ENCODE peak calls at places on chromosomes 7 and 10, in ten cellular contexts. N is non-pigmented ciliary epithelial cell, I is AML-193, J is foreskin fibroblast, A is EL, R is mucosa of gallbladder, E is IMR-90, H is AG08395, S is T follicular helper cell, P is HT1080. K is an unnamed sample.
A peak's percentile ranks its signal among the peaks of the same experiment; 100 is the strongest.

GRCh38 chr7:114865564-114865963 is 56.3 kb upstream of the MDFIC start:
- DNase-seq in N (no peak), I (peak; percentile 23), J (peak; percentile 86), A (peak; percentile 50), R (peak; percentile 42), E (peak; percentile 64), H (peak; percentile 62), S (peak; percentile 34), P (peak; percentile 44), K (peak; percentile 55)

GRCh38 chr10:132920101-132920925 is 22.1 kb downstream of the CFAP46 start:
- DNase-seq in N (no peak), I (no peak), J (no peak), A (no peak), R (no peak), E (no peak), H (no peak), S (no peak), P (no peak), K (no peak)

GRCh38 chr7:100799037-100799896 is 28.1 kb downstream of the EPHB4 start:
- DNase-seq in N (peak; percentile 13), I (peak; percentile 37), J (peak; percentile 84), A (peak; percentile 70), R (peak; percentile 58), E (peak; percentile 52), H (peak; percentile 52), S (peak; percentile 32), P (peak; percentile 52), K (peak; percentile 66)

GRCh38 chr7:24597014-24597413 is 23.8 kb downstream of the PALS2 start:
- DNase-seq in N (no peak), I (no peak), J (no peak), A (no peak), R (no peak), E (no peak), H (no peak), S (no peak), P (no peak), K (no peak)

GRCh38 chr7:133777701-133778100 is 349.4 kb upstream of the LRGUK start:
- DNase-seq in N (no peak), I (no peak), J (no peak), A (no peak), R (no peak), E (no peak), H (no peak), S (no peak), P (no peak), K (no peak)

GRCh38 chr10:6048281-6049030 is 13.7 kb downstream of the IL2RA start:
- DNase-seq in N (no peak), I (no peak), J (no peak), A (no peak), R (no peak), E (no peak), H (no peak), S (no peak), P (no peak), K (no peak)

GRCh38 chr10:57465155-57465554 is 802.5 kb downstream of the IPMK start:
- DNase-seq in N (no peak), I (no peak), J (no peak), A (no peak), R (no peak), E (no peak), H (no peak), S (no peak), P (no peak), K (no peak)

GRCh38 chr10:62502995-62503613 is 128.9 kb downstream of the ZNF365 start:
- DNase-seq in N (no peak), I (peak; percentile 91), J (peak; percentile 22), A (peak; percentile 3), R (no peak), E (no peak), H (no peak), S (no peak), P (no peak), K (peak; percentile 20)

GRCh38 chr7:77576856-77577255 is 39.8 kb downstream of the PTPN12 start:
- DNase-seq in N (no peak), I (no peak), J (no peak), A (no peak), R (no peak), E (no peak), H (no peak), S (no peak), P (no peak), K (no peak)

GRCh38 chr7:155495440-155496248 is 37.7 kb downstream of the EN2 start:
- DNase-seq in N (no peak), I (no peak), J (no peak), A (no peak), R (no peak), E (no peak), H (no peak), S (no peak), P (no peak), K (no peak)

GRCh38 chr7:93751421-93751820 is 139.1 kb downstream of the TFPI2 start:
- DNase-seq in N (no peak), I (no peak), J (no peak), A (no peak), R (no peak), E (no peak), H (no peak), S (no peak), P (no peak), K (no peak)

GRCh38 chr10:82796510-82796909 is 921.5 kb downstream of the NRG3 start:
- DNase-seq in N (no peak), I (peak; percentile 12), J (peak; percentile 34), A (no peak), R (no peak), E (no peak), H (peak; percentile 14), S (no peak), P (peak; percentile 15), K (peak; percentile 19)

GRCh38 chr10:132248455-132249231 is 59.1 kb downstream of the STK32C start:
- DNase-seq in N (no peak), I (no peak), J (peak; percentile 29), A (peak; percentile 48), R (peak; percentile 23), E (no peak), H (peak; percentile 71), S (peak; percentile 62), P (no peak), K (no peak)

GRCh38 chr10:119737827-119738226 is 12.0 kb downstream of the INPP5F start:
- DNase-seq in N (peak; percentile 72), I (no peak), J (peak; percentile 92), A (peak; percentile 86), R (peak; percentile 42), E (peak; percentile 88), H (peak; percentile 91), S (no peak), P (peak; percentile 87), K (peak; percentile 90)

GRCh38 chr7:122511268-122511667 is 187.6 kb downstream of the RNF133 start:
- DNase-seq in N (no peak), I (no peak), J (no peak), A (no peak), R (no peak), E (no peak), H (no peak), S (no peak), P (no peak), K (no peak)

GRCh38 chr10:77498210-77498609 is 139.4 kb downstream of the KCNMA1 start:
- DNase-seq in N (no peak), I (no peak), J (no peak), A (no peak), R (peak; percentile 27), E (no peak), H (no peak), S (no peak), P (no peak), K (no peak)

GRCh38 chr10:71575446-71575845 is 144.1 kb downstream of the C10orf105 start:
- DNase-seq in N (no peak), I (no peak), J (no peak), A (no peak), R (peak; percentile 14), E (no peak), H (no peak), S (no peak), P (no peak), K (no peak)

GRCh38 chr7:100369105-100369504 is 4.2 kb upstream of the PILRA start:
- DNase-seq in N (no peak), I (peak; percentile 97), J (no peak), A (no peak), R (peak; percentile 66), E (no peak), H (no peak), S (no peak), P (no peak), K (no peak)

GRCh38 chr10:133128126-133129081 is 31.6 kb upstream of the KNDC1 start:
- DNase-seq in N (no peak), I (no peak), J (no peak), A (no peak), R (no peak), E (no peak), H (no peak), S (no peak), P (no peak), K (no peak)

GRCh38 chr7:32890010-32890552 is 1.5 kb downstream of the KBTBD2 start:
- DNase-seq in N (no peak), I (peak; percentile 10), J (peak; percentile 64), A (peak; percentile 44), R (no peak), E (peak; percentile 52), H (peak; percentile 26), S (no peak), P (peak; percentile 16), K (peak; percentile 65)

GRCh38 chr7:150413640-150414081 is 34.5 kb downstream of the ZNF775 start:
- DNase-seq in N (no peak), I (no peak), J (peak; percentile 29), A (peak; percentile 23), R (no peak), E (peak; percentile 8), H (peak; percentile 29), S (no peak), P (no peak), K (peak; percentile 7)

GRCh38 chr7:80699656-80700318 is 61.3 kb downstream of the CD36 start:
- DNase-seq in N (no peak), I (no peak), J (peak; percentile 53), A (no peak), R (no peak), E (peak; percentile 44), H (no peak), S (no peak), P (no peak), K (no peak)

GRCh38 chr10:112161757-112162518 is 21.6 kb downstream of the GPAM start:
- DNase-seq in N (no peak), I (no peak), J (no peak), A (no peak), R (no peak), E (no peak), H (no peak), S (no peak), P (no peak), K (no peak)

GRCh38 chr7:49228447-49228846 is 304.1 kb downstream of the CDC14C start:
- DNase-seq in N (no peak), I (no peak), J (no peak), A (no peak), R (no peak), E (no peak), H (no peak), S (no peak), P (no peak), K (no peak)

GRCh38 chr7:7335909-7336308 is 153.6 kb downstream of the C1GALT1 start:
- DNase-seq in N (no peak), I (no peak), J (peak; percentile 2), A (no peak), R (no peak), E (no peak), H (no peak), S (no peak), P (no peak), K (no peak)

GRCh38 chr10:127117125-127117524 is 79.3 kb downstream of the INSYN2A start:
- DNase-seq in N (peak; percentile 15), I (peak; percentile 0), J (peak; percentile 79), A (peak; percentile 42), R (peak; percentile 51), E (peak; percentile 64), H (peak; percentile 71), S (no peak), P (peak; percentile 45), K (peak; percentile 63)

GRCh38 chr7:2640858-2641257 is 9.1 kb downstream of the TTYH3 start:
- DNase-seq in N (no peak), I (no peak), J (no peak), A (no peak), R (no peak), E (no peak), H (no peak), S (no peak), P (no peak), K (no peak)

GRCh38 chr10:89454561-89455347 is 40.4 kb downstream of the IFIT5 start:
- DNase-seq in N (no peak), I (no peak), J (no peak), A (no peak), R (no peak), E (peak; percentile 22), H (no peak), S (no peak), P (no peak), K (peak; percentile 91)

K was measured in amniotic epithelial cell.